ENCODE peak calls at places on chromosome 11, in nine cellular contexts. One of them, this sample, is unnamed.

GRCh38 chr11:1553808-1554594 is 18.1 kb downstream of the DUSP8 start:
- DNase-seq in HFF-Myc: no peak
- DNase-seq in Calu3: peak; percentile 83
- DNase-seq in GM12865: no peak
- DNase-seq in CD8-positive, alpha-beta memory T cell: no peak
- DNase-seq in NCI-H1930: no peak
- DNase-seq in activated CD4-positive, alpha-beta T cell treated with anti-CD3 and anti-CD28 coated beads for 4 hours: no peak
- DNase-seq in fibroblast of mammary gland: no peak
- DNase-seq in activated CD8-positive, alpha-beta memory T cell treated with anti-CD3 and anti-CD28 coated beads for 4 hours: no peak
- DNase-seq in this sample: no peak

GRCh38 chr11:62854825-62855570 is 15.6 kb upstream of the WDR74 start:
- DNase-seq in Calu3: no peak
- DNase-seq in fibroblast of mammary gland: peak; percentile 16
- DNase-seq in activated CD4-positive, alpha-beta T cell treated with anti-CD3 and anti-CD28 coated beads for 4 hours: no peak
- DNase-seq in CD8-positive, alpha-beta memory T cell: no peak
- DNase-seq in activated CD8-positive, alpha-beta memory T cell treated with anti-CD3 and anti-CD28 coated beads for 4 hours: no peak
- DNase-seq in HFF-Myc: no peak
- DNase-seq in GM12865: peak; percentile 47
- DNase-seq in NCI-H1930: no peak
- DNase-seq in this sample: no peak

GRCh38 chr11:129252621-129253020 is 60.5 kb upstream of the ARHGAP32 start:
- DNase-seq in NCI-H1930: no peak
- DNase-seq in activated CD4-positive, alpha-beta T cell treated with anti-CD3 and anti-CD28 coated beads for 4 hours: no peak
- DNase-seq in activated CD8-positive, alpha-beta memory T cell treated with anti-CD3 and anti-CD28 coated beads for 4 hours: no peak
- DNase-seq in HFF-Myc: no peak
- DNase-seq in fibroblast of mammary gland: no peak
- DNase-seq in GM12865: no peak
- DNase-seq in CD8-positive, alpha-beta memory T cell: no peak
- DNase-seq in Calu3: no peak
- DNase-seq in this sample: no peak

GRCh38 chr11:116072776-116073175 is 568.6 kb upstream of the CADM1 start:
- DNase-seq in GM12865: peak; percentile 29
- DNase-seq in fibroblast of mammary gland: no peak
- DNase-seq in activated CD8-positive, alpha-beta memory T cell treated with anti-CD3 and anti-CD28 coated beads for 4 hours: no peak
- DNase-seq in HFF-Myc: no peak
- DNase-seq in Calu3: no peak
- DNase-seq in NCI-H1930: no peak
- DNase-seq in activated CD4-positive, alpha-beta T cell treated with anti-CD3 and anti-CD28 coated beads for 4 hours: no peak
- DNase-seq in CD8-positive, alpha-beta memory T cell: no peak
- DNase-seq in this sample: no peak

GRCh38 chr11:73229321-73230275 is 11.5 kb downstream of the P2RY2 start:
- DNase-seq in HFF-Myc: no peak
- DNase-seq in CD8-positive, alpha-beta memory T cell: no peak
- DNase-seq in GM12865: no peak
- DNase-seq in activated CD4-positive, alpha-beta T cell treated with anti-CD3 and anti-CD28 coated beads for 4 hours: no peak
- DNase-seq in Calu3: no peak
- DNase-seq in NCI-H1930: no peak
- DNase-seq in fibroblast of mammary gland: no peak
- DNase-seq in activated CD8-positive, alpha-beta memory T cell treated with anti-CD3 and anti-CD28 coated beads for 4 hours: no peak
- DNase-seq in this sample: no peak

GRCh38 chr11:106379712-106380111 is 302.2 kb downstream of the AASDHPPT start:
- DNase-seq in activated CD4-positive, alpha-beta T cell treated with anti-CD3 and anti-CD28 coated beads for 4 hours: no peak
- DNase-seq in GM12865: no peak
- DNase-seq in fibroblast of mammary gland: no peak
- DNase-seq in Calu3: no peak
- DNase-seq in NCI-H1930: no peak
- DNase-seq in CD8-positive, alpha-beta memory T cell: no peak
- DNase-seq in HFF-Myc: no peak
- DNase-seq in activated CD8-positive, alpha-beta memory T cell treated with anti-CD3 and anti-CD28 coated beads for 4 hours: no peak
- DNase-seq in this sample: no peak

GRCh38 chr11:110091995-110092576 is 1.1 kb upstream of the ZC3H12C start:
- DNase-seq in fibroblast of mammary gland: peak; percentile 41
- DNase-seq in HFF-Myc: no peak
- DNase-seq in GM12865: no peak
- DNase-seq in activated CD8-positive, alpha-beta memory T cell treated with anti-CD3 and anti-CD28 coated beads for 4 hours: no peak
- DNase-seq in CD8-positive, alpha-beta memory T cell: no peak
- DNase-seq in NCI-H1930: no peak
- DNase-seq in Calu3: no peak
- DNase-seq in activated CD4-positive, alpha-beta T cell treated with anti-CD3 and anti-CD28 coated beads for 4 hours: no peak
- DNase-seq in this sample: no peak

GRCh38 chr11:16764888-16765287 is 26.4 kb downstream of the C11orf58 start:
- DNase-seq in GM12865: no peak
- DNase-seq in fibroblast of mammary gland: no peak
- DNase-seq in activated CD4-positive, alpha-beta T cell treated with anti-CD3 and anti-CD28 coated beads for 4 hours: no peak
- DNase-seq in HFF-Myc: no peak
- DNase-seq in CD8-positive, alpha-beta memory T cell: no peak
- DNase-seq in activated CD8-positive, alpha-beta memory T cell treated with anti-CD3 and anti-CD28 coated beads for 4 hours: no peak
- DNase-seq in Calu3: no peak
- DNase-seq in NCI-H1930: no peak
- DNase-seq in this sample: no peak

GRCh38 chr11:64804346-64805210 is 1.6 kb upstream of the MAP4K2 start:
- DNase-seq in CD8-positive, alpha-beta memory T cell: no peak
- DNase-seq in Calu3: no peak
- DNase-seq in HFF-Myc: no peak
- DNase-seq in activated CD4-positive, alpha-beta T cell treated with anti-CD3 and anti-CD28 coated beads for 4 hours: no peak
- DNase-seq in fibroblast of mammary gland: no peak
- DNase-seq in GM12865: no peak
- DNase-seq in NCI-H1930: no peak
- DNase-seq in activated CD8-positive, alpha-beta memory T cell treated with anti-CD3 and anti-CD28 coated beads for 4 hours: no peak
- DNase-seq in this sample: no peak

GRCh38 chr11:9498457-9499078 is 37.8 kb downstream of the ZNF143 start:
- DNase-seq in fibroblast of mammary gland: no peak
- DNase-seq in CD8-positive, alpha-beta memory T cell: no peak
- DNase-seq in GM12865: no peak
- DNase-seq in activated CD4-positive, alpha-beta T cell treated with anti-CD3 and anti-CD28 coated beads for 4 hours: no peak
- DNase-seq in Calu3: no peak
- DNase-seq in NCI-H1930: no peak
- DNase-seq in activated CD8-positive, alpha-beta memory T cell treated with anti-CD3 and anti-CD28 coated beads for 4 hours: no peak
- DNase-seq in HFF-Myc: no peak
- DNase-seq in this sample: no peak

GRCh38 chr11:72242141-72242540 is 1.8 kb downstream of the PHOX2A start:
- DNase-seq in GM12865: no peak
- DNase-seq in NCI-H1930: no peak
- DNase-seq in fibroblast of mammary gland: no peak
- DNase-seq in Calu3: no peak
- DNase-seq in activated CD4-positive, alpha-beta T cell treated with anti-CD3 and anti-CD28 coated beads for 4 hours: no peak
- DNase-seq in activated CD8-positive, alpha-beta memory T cell treated with anti-CD3 and anti-CD28 coated beads for 4 hours: no peak
- DNase-seq in HFF-Myc: no peak
- DNase-seq in CD8-positive, alpha-beta memory T cell: no peak
- DNase-seq in this sample: no peak

GRCh38 chr11:33256031-33256807 is 962 bp upstream of the HIPK3 start:
- DNase-seq in fibroblast of mammary gland: no peak
- DNase-seq in HFF-Myc: no peak
- DNase-seq in CD8-positive, alpha-beta memory T cell: no peak
- DNase-seq in activated CD8-positive, alpha-beta memory T cell treated with anti-CD3 and anti-CD28 coated beads for 4 hours: no peak
- DNase-seq in activated CD4-positive, alpha-beta T cell treated with anti-CD3 and anti-CD28 coated beads for 4 hours: no peak
- DNase-seq in NCI-H1930: no peak
- DNase-seq in GM12865: no peak
- DNase-seq in Calu3: peak; percentile 6
- DNase-seq in this sample: no peak

GRCh38 chr11:2531277-2531986 is 86.6 kb downstream of the KCNQ1 start:
- DNase-seq in activated CD8-positive, alpha-beta memory T cell treated with anti-CD3 and anti-CD28 coated beads for 4 hours: peak; percentile 28
- DNase-seq in fibroblast of mammary gland: peak; percentile 36
- DNase-seq in NCI-H1930: no peak
- DNase-seq in CD8-positive, alpha-beta memory T cell: peak; percentile 52
- DNase-seq in GM12865: peak; percentile 63
- DNase-seq in activated CD4-positive, alpha-beta T cell treated with anti-CD3 and anti-CD28 coated beads for 4 hours: peak; percentile 65
- DNase-seq in HFF-Myc: peak; percentile 14
- DNase-seq in Calu3: peak; percentile 87
- DNase-seq in this sample: peak; percentile 41

GRCh38 chr11:72600557-72600956 is 73.7 kb downstream of the PDE2A start:
- DNase-seq in activated CD4-positive, alpha-beta T cell treated with anti-CD3 and anti-CD28 coated beads for 4 hours: no peak
- DNase-seq in HFF-Myc: no peak
- DNase-seq in GM12865: no peak
- DNase-seq in CD8-positive, alpha-beta memory T cell: no peak
- DNase-seq in Calu3: no peak
- DNase-seq in NCI-H1930: no peak
- DNase-seq in fibroblast of mammary gland: no peak
- DNase-seq in activated CD8-positive, alpha-beta memory T cell treated with anti-CD3 and anti-CD28 coated beads for 4 hours: no peak
- DNase-seq in this sample: no peak

GRCh38 chr11:82225930-82226329 is 507.7 kb downstream of the FAM181B start:
- DNase-seq in activated CD4-positive, alpha-beta T cell treated with anti-CD3 and anti-CD28 coated beads for 4 hours: no peak
- DNase-seq in HFF-Myc: no peak
- DNase-seq in NCI-H1930: no peak
- DNase-seq in GM12865: no peak
- DNase-seq in CD8-positive, alpha-beta memory T cell: no peak
- DNase-seq in activated CD8-positive, alpha-beta memory T cell treated with anti-CD3 and anti-CD28 coated beads for 4 hours: no peak
- DNase-seq in fibroblast of mammary gland: no peak
- DNase-seq in Calu3: no peak
- DNase-seq in this sample: no peak

GRCh38 chr11:25423436-25424184 is 908.3 kb upstream of the ANO3 start:
- DNase-seq in GM12865: no peak
- DNase-seq in activated CD8-positive, alpha-beta memory T cell treated with anti-CD3 and anti-CD28 coated beads for 4 hours: no peak
- DNase-seq in fibroblast of mammary gland: peak; percentile 1
- DNase-seq in NCI-H1930: no peak
- DNase-seq in CD8-positive, alpha-beta memory T cell: no peak
- DNase-seq in activated CD4-positive, alpha-beta T cell treated with anti-CD3 and anti-CD28 coated beads for 4 hours: no peak
- DNase-seq in HFF-Myc: no peak
- DNase-seq in Calu3: no peak
- DNase-seq in this sample: no peak

GRCh38 chr11:134857035-134857434 is 445.0 kb upstream of the B3GAT1 start:
- DNase-seq in GM12865: no peak
- DNase-seq in CD8-positive, alpha-beta memory T cell: no peak
- DNase-seq in NCI-H1930: no peak
- DNase-seq in fibroblast of mammary gland: no peak
- DNase-seq in activated CD4-positive, alpha-beta T cell treated with anti-CD3 and anti-CD28 coated beads for 4 hours: no peak
- DNase-seq in Calu3: no peak
- DNase-seq in activated CD8-positive, alpha-beta memory T cell treated with anti-CD3 and anti-CD28 coated beads for 4 hours: no peak
- DNase-seq in HFF-Myc: no peak
- DNase-seq in this sample: no peak